ENCODE peak calls at places on chromosomes 16 and 17, in five cellular contexts. J is HFFc6; K is naive thymus-derived CD8-positive, alpha-beta T cell; A is activated CD4-positive, alpha-beta T cell treated with anti-CD3 and anti-CD28 coated beads for 36 hours; Z is T-helper 2 cell. R is an unnamed sample.

GRCh38 chr16:31455601-31456314 is 3.5 kb upstream of the ARMC5 start:
- DNase-seq in A (peak; percentile 50), Z (no peak), K (no peak), J (no peak), R (peak; percentile 31)

GRCh38 chr17:9371019-9371418 is 204.6 kb downstream of the STX8 start:
- DNase-seq in K (no peak), A (peak; percentile 6), J (peak; percentile 53), Z (no peak), R (peak; percentile 87)

GRCh38 chr17:27807567-27808470 is 7.5 kb upstream of the NOS2 start:
- DNase-seq in K (peak; percentile 69), A (peak; percentile 80), Z (peak; percentile 46), J (no peak), R (no peak)

GRCh38 chr17:43579570-43580140 is 33.5 kb upstream of the ETV4 start:
- DNase-seq in A (no peak), K (no peak), Z (no peak), J (peak; percentile 80), R (peak; percentile 34)

GRCh38 chr17:47802341-47803022 is 19.1 kb downstream of the OSBPL7 start:
- DNase-seq in A (peak; percentile 81), J (peak; percentile 33), K (peak; percentile 32), Z (peak; percentile 38), R (peak; percentile 49)

GRCh38 chr16:694863-695354 is 4.7 kb upstream of the WDR24 start:
- DNase-seq in Z (no peak), J (no peak), A (no peak), K (no peak), R (no peak)

GRCh38 chr17:79917902-79918484 is 78.8 kb upstream of the CBX4 start:
- DNase-seq in K (no peak), J (no peak), A (no peak), Z (no peak), R (no peak)

GRCh38 chr16:2298621-2299020 is 30.7 kb upstream of the RNPS1 start:
- DNase-seq in K (no peak), Z (no peak), J (no peak), A (no peak), R (no peak)

GRCh38 chr16:1863681-1864460 is 8.1 kb downstream of the MEIOB start:
- DNase-seq in Z (peak; percentile 9), J (peak; percentile 5), K (no peak), A (no peak), R (peak; percentile 48)

GRCh38 chr16:66416981-66417700 is 10.0 kb upstream of the BEAN1 start:
- DNase-seq in Z (no peak), J (peak; percentile 45), K (no peak), A (no peak), R (no peak)

GRCh38 chr17:45293413-45294211 is 23.2 kb downstream of the MAP3K14 start:
- DNase-seq in J (peak; percentile 91), Z (no peak), A (peak; percentile 60), K (no peak), R (peak; percentile 94)

GRCh38 chr17:78322858-78323455 is 36.9 kb downstream of the SOCS3 start:
- DNase-seq in Z (no peak), J (no peak), K (no peak), A (no peak), R (no peak)

GRCh38 chr17:58528443-58528842 is 14.0 kb upstream of the MTMR4 start:
- DNase-seq in K (no peak), A (no peak), J (no peak), Z (no peak), R (no peak)

GRCh38 chr17:68298601-68299000 is 7.3 kb downstream of the ARSG start:
- DNase-seq in Z (no peak), K (no peak), J (no peak), A (no peak), R (no peak)

GRCh38 chr16:57640612-57641011 is 12.2 kb downstream of the ADGRG1 start:
- DNase-seq in J (no peak), A (no peak), Z (no peak), K (no peak), R (no peak)

GRCh38 chr17:59838196-59838911 is 54.4 kb downstream of the TUBD1 start:
- DNase-seq in A (no peak), J (peak; percentile 43), Z (no peak), K (no peak), R (no peak)

GRCh38 chr16:74309789-74310781 is 13.5 kb downstream of the PSMD7 start:
- DNase-seq in K (no peak), Z (no peak), A (peak; percentile 30), J (peak; percentile 50), R (peak; percentile 50)

GRCh38 chr17:71301063-71301462 is 819.8 kb upstream of the SOX9 start:
- DNase-seq in K (no peak), J (no peak), Z (no peak), A (no peak), R (no peak)

GRCh38 chr16:68197250-68197649 is 38.7 kb downstream of the ESRP2 start:
- DNase-seq in Z (no peak), J (peak; percentile 73), K (no peak), A (no peak), R (peak; percentile 66)

GRCh38 chr16:31253642-31254045 is 6.1 kb upstream of the ITGAM start:
- DNase-seq in Z (no peak), K (no peak), J (no peak), A (peak; percentile 72), R (no peak)

GRCh38 chr16:17070882-17071592 is 399.7 kb downstream of the XYLT1 start:
- DNase-seq in J (no peak), K (peak; percentile 89), A (peak; percentile 88), Z (peak; percentile 67), R (peak; percentile 68)

GRCh38 chr16:24382929-24383328 is 126.8 kb downstream of the CACNG3 start:
- DNase-seq in K (no peak), Z (no peak), A (no peak), J (no peak), R (no peak)

GRCh38 chr16:8761078-8761477 is 36.4 kb downstream of the TMEM186 start:
- DNase-seq in A (no peak), K (no peak), J (no peak), Z (no peak), R (no peak)

GRCh38 chr16:9053006-9053601 is 38.3 kb upstream of the HAPSTR1 start:
- DNase-seq in K (no peak), J (peak; percentile 61), A (peak; percentile 54), Z (no peak), R (peak; percentile 95)

GRCh38 chr17:69489303-69489702 is 74.8 kb downstream of the MAP2K6 start:
- DNase-seq in Z (no peak), A (no peak), K (no peak), J (no peak), R (no peak)